ENCODE peak calls at places on chromosome 1, in five cellular contexts. Z is posterior vena cava, X is GM20000, U is T-helper 1 cell, S is activated T-cell treated with anti-CD3 and anti-CD28 coated beads for 1 hour. G is an unnamed sample.

GRCh38 chr1:5810131-5810530 is 182.1 kb downstream of the NPHP4 start:
- DNase-seq in Z (peak; percentile 62), X (no peak), U (no peak), S (no peak), G (no peak)

GRCh38 chr1:96234299-96234698 is 487.3 kb upstream of the PTBP2 start:
- DNase-seq in Z (no peak), X (no peak), U (no peak), S (no peak), G (no peak)

GRCh38 chr1:94621392-94621791 is 79.8 kb upstream of the F3 start:
- DNase-seq in Z (no peak), X (no peak), U (no peak), S (no peak), G (no peak)

GRCh38 chr1:101242331-101243050 is 5.7 kb downstream of the S1PR1 start:
- DNase-seq in Z (no peak), X (no peak), U (no peak), S (no peak), G (no peak)

GRCh38 chr1:202049129-202049528 is 38.7 kb downstream of the ELF3 start:
- DNase-seq in Z (no peak), X (no peak), U (no peak), S (no peak), G (no peak)

GRCh38 chr1:24960071-24960801 is 30.2 kb upstream of the RUNX3 start:
- DNase-seq in Z (peak; percentile 58), X (no peak), U (no peak), S (no peak), G (no peak)

GRCh38 chr1:204323887-204324286 is 35.8 kb downstream of the PLEKHA6 start:
- DNase-seq in Z (no peak), X (no peak), U (no peak), S (no peak), G (no peak)

GRCh38 chr1:115182012-115182715 is 92.9 kb upstream of the TSPAN2 start:
- DNase-seq in Z (no peak), X (no peak), U (no peak), S (no peak), G (no peak)

GRCh38 chr1:59605184-59605583 is 209.6 kb upstream of the HOOK1 start:
- DNase-seq in Z (no peak), X (no peak), U (no peak), S (no peak), G (no peak)

GRCh38 chr1:168179411-168180147 is 817 bp downstream of the TIPRL start:
- DNase-seq in Z (no peak), X (peak; percentile 32), U (no peak), S (no peak), G (no peak)

GRCh38 chr1:34265396-34265795 is 88.7 kb downstream of the C1orf94 start:
- DNase-seq in Z (no peak), X (no peak), U (no peak), S (no peak), G (no peak)

GRCh38 chr1:98323906-98324358 is 337.6 kb upstream of the SNX7 start:
- DNase-seq in Z (peak; percentile 83), X (no peak), U (no peak), S (no peak), G (no peak)

GRCh38 chr1:162905759-162906158 is 44.8 kb upstream of the CCDC190 start:
- DNase-seq in Z (no peak), X (no peak), U (no peak), S (no peak), G (no peak)

GRCh38 chr1:230176871-230177411 is 109.9 kb downstream of the GALNT2 start:
- DNase-seq in Z (peak; percentile 90), X (no peak), U (no peak), S (no peak), G (no peak)

GRCh38 chr1:21670059-21670881 is 1.1 kb upstream of the RAP1GAP start:
- DNase-seq in Z (peak; percentile 58), X (peak; percentile 24), U (no peak), S (no peak), G (no peak)

GRCh38 chr1:229844675-229845074 is 218.6 kb downstream of the URB2 start:
- DNase-seq in Z (no peak), X (no peak), U (no peak), S (no peak), G (no peak)

GRCh38 chr1:9376886-9377333 is 84.2 kb downstream of the SPSB1 start:
- DNase-seq in Z (no peak), X (no peak), U (no peak), S (no peak), G (no peak)

GRCh38 chr1:37914719-37915483 is 32.0 kb downstream of the INPP5B start:
- DNase-seq in Z (no peak), X (no peak), U (no peak), S (no peak), G (no peak)

G was measured in memory B cell.